ENCODE peak calls at places on chromosomes 13 and 19, in six cellular contexts. T is colonic mucosa, A is IMR-90, Q is transverse colon, M is OCI-LY7, Y is ascending aorta. U is an unnamed sample.

GRCh38 chr19:13053238-13053637 is 49.4 kb downstream of the LYL1 start:
- DNase-seq in Q (no peak), Y (no peak), T (no peak), M (no peak), A (no peak), U (no peak)

GRCh38 chr13:40787062-40787461 is 2.3 kb upstream of the SLC25A15 start:
- DNase-seq in Y (no peak), T (no peak), M (no peak), A (peak; percentile 93), Q (no peak), U (no peak)

GRCh38 chr13:75762066-75762937 is 126.2 kb downstream of the LMO7 start:
- DNase-seq in M (no peak), Q (no peak), A (peak; percentile 63), Y (no peak), T (peak; percentile 36), U (peak; percentile 64)

GRCh38 chr19:35986664-35987570 is 8.1 kb upstream of the SDHAF1 start:
- DNase-seq in Q (peak; percentile 57), T (peak; percentile 40), A (no peak), M (peak; percentile 39), Y (no peak), U (peak; percentile 26)

GRCh38 chr19:48722196-48722708 is 2.7 kb upstream of the MAMSTR start:
- DNase-seq in A (no peak), T (no peak), Y (no peak), Q (no peak), M (no peak), U (no peak)

GRCh38 chr19:46985532-46986415 is 33.9 kb upstream of the NPAS1 start:
- DNase-seq in M (no peak), T (no peak), Y (no peak), Q (no peak), A (no peak), U (no peak)

GRCh38 chr19:14768001-14768400 is 10.4 kb downstream of the ADGRE2 start:
- DNase-seq in Q (no peak), Y (no peak), M (no peak), T (no peak), A (no peak), U (no peak)

GRCh38 chr19:11539495-11540365 is 1.1 kb downstream of the CNN1 start:
- DNase-seq in T (no peak), M (no peak), A (peak; percentile 22), Q (peak; percentile 29), Y (no peak), U (no peak)

GRCh38 chr13:80979035-80979641 is 638.2 kb upstream of the SPRY2 start:
- DNase-seq in M (peak; percentile 53), A (peak; percentile 54), Q (peak; percentile 26), Y (no peak), T (peak; percentile 26), U (peak; percentile 22)

GRCh38 chr13:74151859-74152258 is 17.7 kb upstream of the KLF12 start:
- DNase-seq in Q (no peak), Y (no peak), M (no peak), A (no peak), T (no peak), U (no peak)

GRCh38 chr19:17806945-17807344 is 12.0 kb downstream of the B3GNT3 start:
- DNase-seq in M (no peak), A (no peak), T (no peak), Q (no peak), Y (no peak), U (no peak)

GRCh38 chr19:14405380-14405757 is 13.8 kb downstream of the DDX39A start:
- DNase-seq in T (no peak), Y (no peak), Q (no peak), M (no peak), A (no peak), U (no peak)

GRCh38 chr13:113901642-113902041 is 37.8 kb upstream of the GAS6 start:
- DNase-seq in Q (no peak), Y (no peak), T (peak; percentile 10), A (no peak), M (no peak), U (no peak)

GRCh38 chr13:111881700-111882099 is 185.2 kb upstream of the SOX1 start:
- DNase-seq in M (no peak), Y (no peak), T (no peak), Q (no peak), A (no peak), U (no peak)

GRCh38 chr19:44891016-44891882 is at the start of gene TOMM40:
- DNase-seq in T (no peak), M (peak; percentile 33), Y (no peak), A (peak; percentile 100), Q (peak; percentile 100), U (no peak)

GRCh38 chr13:113016526-113017295 is 47.7 kb downstream of the MCF2L start:
- DNase-seq in Q (no peak), M (no peak), A (no peak), T (no peak), Y (no peak), U (no peak)

GRCh38 chr13:22187329-22187728 is 516.5 kb downstream of the FGF9 start:
- DNase-seq in T (no peak), A (peak; percentile 11), M (no peak), Y (no peak), Q (no peak), U (no peak)

GRCh38 chr13:20270163-20270865 is 38.2 kb upstream of the GJB6 start:
- DNase-seq in T (no peak), A (no peak), M (no peak), Q (no peak), Y (no peak), U (peak; percentile 61)

GRCh38 chr19:3514930-3515329 is 8.8 kb downstream of the FZR1 start:
- DNase-seq in Y (no peak), A (peak; percentile 56), M (no peak), Q (no peak), T (no peak), U (no peak)

GRCh38 chr19:42281175-42282035 is 12.4 kb downstream of the CIC start:
- DNase-seq in T (peak; percentile 62), Q (peak; percentile 47), Y (no peak), M (peak; percentile 54), A (peak; percentile 41), U (peak; percentile 42)

GRCh38 chr13:50387124-50387581 is 371.9 kb downstream of the KCNRG start:
- DNase-seq in M (peak; percentile 75), A (peak; percentile 42), T (peak; percentile 51), Q (peak; percentile 50), Y (peak; percentile 26), U (peak; percentile 77)

GRCh38 chr13:111943229-111943795 is 123.6 kb upstream of the SOX1 start:
- DNase-seq in T (no peak), Q (no peak), M (no peak), Y (no peak), A (no peak), U (no peak)

DNA sequence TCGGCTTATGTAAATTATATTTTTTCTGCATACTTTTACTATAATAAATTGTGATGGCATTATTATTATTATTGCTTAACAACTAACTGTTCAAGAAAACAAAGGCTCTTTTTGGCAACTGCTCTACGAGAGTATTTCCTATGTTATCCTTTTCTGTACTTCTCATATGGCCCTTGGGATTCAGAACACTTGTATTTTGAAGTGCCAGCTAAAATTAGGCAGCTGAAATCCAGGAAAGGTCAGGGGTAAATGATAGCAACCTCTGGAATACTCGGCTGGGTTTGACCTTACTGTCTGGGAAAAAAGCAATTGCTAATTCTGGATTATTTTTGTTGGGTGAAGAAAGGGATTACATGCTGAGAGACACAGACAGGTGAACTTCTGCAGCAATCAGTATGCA is 23.9 kb downstream of the EDNRB start:
- DNase-seq in M (no peak), A (no peak), Y (no peak), T (no peak), Q (no peak), U (no peak)
- H3K4me3 ChIP-seq in M (no peak overlapping the region), A (no peak overlapping the region), Y (no peak overlapping the region), T (no peak overlapping the region), Q (no peak overlapping the region), U (no peak overlapping the region)

GRCh38 chr19:33194884-33195710 is 967 bp downstream of the LRP3 start:
- DNase-seq in M (no peak), A (peak; percentile 48), T (peak; percentile 34), Y (no peak), Q (peak; percentile 24), U (peak; percentile 44)
- H3K4me3 ChIP-seq in M (no peak overlapping the region), A (peak overlapping the region; percentile 71), T (peak overlapping the region; percentile 60), Y (peak overlapping the region; percentile 76), Q (peak overlapping the region; percentile 69), U (peak overlapping the region; percentile 45)

DNA sequence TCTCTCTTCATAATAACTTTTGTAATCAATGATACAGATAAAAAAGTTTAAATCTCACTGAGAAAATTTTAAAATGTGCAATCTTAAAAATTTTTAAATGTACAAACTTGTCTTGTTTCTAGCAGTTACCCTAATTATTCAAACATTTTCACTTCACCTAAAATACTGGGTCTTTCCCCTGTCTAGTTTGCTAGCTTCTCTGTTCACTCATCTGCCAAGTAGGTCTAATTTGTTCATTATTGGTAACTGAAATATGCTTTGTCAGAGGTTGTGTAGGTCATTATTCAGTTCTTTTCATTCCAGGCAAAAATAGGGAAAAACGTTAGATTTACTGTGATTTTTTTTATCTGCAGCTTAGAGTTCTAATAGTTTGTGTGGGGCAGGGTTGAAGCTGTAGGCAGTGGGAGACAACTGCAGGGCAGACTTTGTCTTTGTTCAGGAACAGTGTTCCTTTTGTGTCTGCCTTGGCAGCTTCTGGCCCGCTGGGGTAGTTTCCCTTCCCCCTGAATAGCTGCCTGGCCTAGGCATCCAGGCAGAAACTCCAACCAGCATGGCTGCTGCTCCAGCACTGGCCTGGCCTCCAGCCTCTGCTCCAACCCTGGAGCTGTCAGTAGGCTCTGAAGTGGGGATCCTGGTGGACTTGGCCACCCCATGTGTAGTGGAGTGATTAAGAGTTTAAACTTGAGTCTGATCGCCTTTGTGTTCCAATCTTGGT is 48.5 kb downstream of the WDFY2 start:
- DNase-seq in T (no peak), A (no peak), M (no peak), Y (no peak), Q (no peak), U (peak; percentile 48)
- H3K4me3 ChIP-seq in T (no peak overlapping the region), A (no peak overlapping the region), M (no peak overlapping the region), Y (no peak overlapping the region), Q (no peak overlapping the region), U (no peak overlapping the region)

DNA sequence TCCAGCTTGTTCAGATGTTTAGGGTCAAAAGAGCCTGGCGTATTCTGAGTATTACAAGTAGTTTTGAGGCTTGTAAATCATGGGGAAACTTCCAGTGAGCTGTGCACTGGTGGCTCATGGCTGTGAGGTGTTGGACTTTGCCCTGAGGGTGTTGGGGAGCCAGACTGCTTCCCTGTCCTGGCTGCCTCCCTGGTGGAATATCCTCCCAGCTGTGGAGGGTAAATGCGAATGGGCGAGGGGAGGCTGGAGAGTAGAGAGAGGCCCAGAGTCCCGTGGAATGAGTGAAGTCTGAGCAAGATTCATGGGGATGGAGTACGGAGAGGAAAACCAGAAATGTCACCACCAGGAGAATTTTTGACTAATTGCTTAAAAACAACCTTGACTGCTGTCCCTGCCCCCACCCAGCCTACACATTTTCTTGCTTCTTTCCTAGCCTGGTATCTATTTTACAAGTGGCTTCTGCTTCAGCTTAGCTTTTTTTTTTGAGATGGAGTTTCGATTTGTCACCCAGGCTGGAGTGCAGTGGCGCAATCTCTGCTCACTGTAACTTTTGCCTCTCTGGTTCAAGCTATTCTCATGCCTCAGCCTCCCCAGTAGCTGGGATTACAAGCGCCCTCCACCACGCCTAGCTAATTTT is 3.7 kb downstream of the SNRPA start:
- DNase-seq in A (peak; percentile 19), M (no peak), T (peak; percentile 82), Y (no peak), Q (peak; percentile 77), U (no peak)
- H3K4me3 ChIP-seq in A (no peak overlapping the region), M (peak overlapping the region; percentile 80), T (peak overlapping the region; percentile 4), Y (no peak overlapping the region), Q (peak overlapping the region; percentile 9), U (no peak overlapping the region)